ENCODE peak calls at places on chromosomes 3 and 15, in seven cellular contexts. One of them, this sample, is unnamed.

GRCh38 chr15:70099966-70100494 is 2.3 kb upstream of the TLE3 start:
- DNase-seq in CD8-positive, alpha-beta memory T cell: no peak
- DNase-seq in cardiac fibroblast: no peak
- DNase-seq in iris pigment epithelial cell: no peak
- DNase-seq in mucosa of gallbladder: no peak
- DNase-seq in stimulated activated CD4-positive, alpha-beta T cell treated with anti-CD3 and anti-CD28 coated beads, Interleukin-4, amount 100 ng/mL, for 24 hours: no peak
- DNase-seq in AG08396: no peak
- DNase-seq in this sample: no peak

GRCh38 chr15:97026781-97027180 is 696.3 kb downstream of the NR2F2 start:
- DNase-seq in iris pigment epithelial cell: peak
- DNase-seq in CD8-positive, alpha-beta memory T cell: no peak
- DNase-seq in cardiac fibroblast: peak
- DNase-seq in stimulated activated CD4-positive, alpha-beta T cell treated with anti-CD3 and anti-CD28 coated beads, Interleukin-4, amount 100 ng/mL, for 24 hours: no peak
- DNase-seq in mucosa of gallbladder: no peak
- DNase-seq in AG08396: no peak
- DNase-seq in this sample: no peak

GRCh38 chr3:51946796-51947195 is 4.6 kb downstream of the PARP3 start:
- DNase-seq in CD8-positive, alpha-beta memory T cell: no peak
- DNase-seq in mucosa of gallbladder: no peak
- DNase-seq in stimulated activated CD4-positive, alpha-beta T cell treated with anti-CD3 and anti-CD28 coated beads, Interleukin-4, amount 100 ng/mL, for 24 hours: no peak
- DNase-seq in iris pigment epithelial cell: no peak
- DNase-seq in cardiac fibroblast: no peak
- DNase-seq in AG08396: no peak
- DNase-seq in this sample: no peak

GRCh38 chr3:171177056-171177455 is 150.5 kb upstream of the SLC2A2 start:
- DNase-seq in iris pigment epithelial cell: no peak
- DNase-seq in mucosa of gallbladder: no peak
- DNase-seq in AG08396: no peak
- DNase-seq in stimulated activated CD4-positive, alpha-beta T cell treated with anti-CD3 and anti-CD28 coated beads, Interleukin-4, amount 100 ng/mL, for 24 hours: no peak
- DNase-seq in cardiac fibroblast: no peak
- DNase-seq in CD8-positive, alpha-beta memory T cell: no peak
- DNase-seq in this sample: no peak

GRCh38 chr3:29512620-29513019 is 231.7 kb downstream of the RBMS3 start:
- DNase-seq in mucosa of gallbladder: no peak
- DNase-seq in stimulated activated CD4-positive, alpha-beta T cell treated with anti-CD3 and anti-CD28 coated beads, Interleukin-4, amount 100 ng/mL, for 24 hours: no peak
- DNase-seq in cardiac fibroblast: no peak
- DNase-seq in CD8-positive, alpha-beta memory T cell: no peak
- DNase-seq in AG08396: no peak
- DNase-seq in iris pigment epithelial cell: no peak
- DNase-seq in this sample: no peak

GRCh38 chr15:48974865-48975264 is 11.1 kb upstream of the SHC4 start:
- DNase-seq in stimulated activated CD4-positive, alpha-beta T cell treated with anti-CD3 and anti-CD28 coated beads, Interleukin-4, amount 100 ng/mL, for 24 hours: no peak
- DNase-seq in iris pigment epithelial cell: peak
- DNase-seq in CD8-positive, alpha-beta memory T cell: no peak
- DNase-seq in cardiac fibroblast: peak
- DNase-seq in mucosa of gallbladder: no peak
- DNase-seq in AG08396: no peak
- DNase-seq in this sample: no peak

GRCh38 chr15:50506121-50506520 is 40.3 kb downstream of the USP50 start:
- DNase-seq in CD8-positive, alpha-beta memory T cell: no peak
- DNase-seq in AG08396: no peak
- DNase-seq in stimulated activated CD4-positive, alpha-beta T cell treated with anti-CD3 and anti-CD28 coated beads, Interleukin-4, amount 100 ng/mL, for 24 hours: no peak
- DNase-seq in cardiac fibroblast: no peak
- DNase-seq in mucosa of gallbladder: no peak
- DNase-seq in iris pigment epithelial cell: peak
- DNase-seq in this sample: no peak

GRCh38 chr3:3705090-3705775 is 94.0 kb upstream of the LRRN1 start:
- DNase-seq in AG08396: no peak
- DNase-seq in CD8-positive, alpha-beta memory T cell: no peak
- DNase-seq in iris pigment epithelial cell: no peak
- DNase-seq in cardiac fibroblast: no peak
- DNase-seq in stimulated activated CD4-positive, alpha-beta T cell treated with anti-CD3 and anti-CD28 coated beads, Interleukin-4, amount 100 ng/mL, for 24 hours: no peak
- DNase-seq in mucosa of gallbladder: no peak
- DNase-seq in this sample: no peak

GRCh38 chr3:80492162-80492561 is 724.4 kb upstream of the ROBO1 start:
- DNase-seq in mucosa of gallbladder: no peak
- DNase-seq in stimulated activated CD4-positive, alpha-beta T cell treated with anti-CD3 and anti-CD28 coated beads, Interleukin-4, amount 100 ng/mL, for 24 hours: no peak
- DNase-seq in CD8-positive, alpha-beta memory T cell: no peak
- DNase-seq in iris pigment epithelial cell: no peak
- DNase-seq in AG08396: no peak
- DNase-seq in cardiac fibroblast: no peak
- DNase-seq in this sample: no peak

GRCh38 chr15:33621156-33621555 is 310.4 kb downstream of the RYR3 start:
- DNase-seq in mucosa of gallbladder: no peak
- DNase-seq in iris pigment epithelial cell: no peak
- DNase-seq in cardiac fibroblast: peak
- DNase-seq in AG08396: no peak
- DNase-seq in stimulated activated CD4-positive, alpha-beta T cell treated with anti-CD3 and anti-CD28 coated beads, Interleukin-4, amount 100 ng/mL, for 24 hours: no peak
- DNase-seq in CD8-positive, alpha-beta memory T cell: no peak
- DNase-seq in this sample: no peak

GRCh38 chr3:178010306-178010705 is 525.9 kb upstream of the KCNMB2 start:
- DNase-seq in mucosa of gallbladder: no peak
- DNase-seq in CD8-positive, alpha-beta memory T cell: no peak
- DNase-seq in AG08396: no peak
- DNase-seq in stimulated activated CD4-positive, alpha-beta T cell treated with anti-CD3 and anti-CD28 coated beads, Interleukin-4, amount 100 ng/mL, for 24 hours: no peak
- DNase-seq in iris pigment epithelial cell: no peak
- DNase-seq in cardiac fibroblast: no peak
- DNase-seq in this sample: no peak

GRCh38 chr3:41488501-41488900 is 289.2 kb downstream of the CTNNB1 start:
- DNase-seq in CD8-positive, alpha-beta memory T cell: no peak
- DNase-seq in stimulated activated CD4-positive, alpha-beta T cell treated with anti-CD3 and anti-CD28 coated beads, Interleukin-4, amount 100 ng/mL, for 24 hours: no peak
- DNase-seq in AG08396: no peak
- DNase-seq in cardiac fibroblast: no peak
- DNase-seq in mucosa of gallbladder: no peak
- DNase-seq in iris pigment epithelial cell: no peak
- DNase-seq in this sample: no peak

GRCh38 chr3:41362638-41363559 is 163.6 kb downstream of the CTNNB1 start:
- DNase-seq in mucosa of gallbladder: peak
- DNase-seq in AG08396: no peak
- DNase-seq in cardiac fibroblast: peak
- DNase-seq in iris pigment epithelial cell: no peak
- DNase-seq in stimulated activated CD4-positive, alpha-beta T cell treated with anti-CD3 and anti-CD28 coated beads, Interleukin-4, amount 100 ng/mL, for 24 hours: no peak
- DNase-seq in CD8-positive, alpha-beta memory T cell: no peak
- DNase-seq in this sample: no peak

GRCh38 chr15:39564972-39565665 is 15.8 kb upstream of the THBS1 start:
- DNase-seq in AG08396: no peak
- DNase-seq in cardiac fibroblast: no peak
- DNase-seq in iris pigment epithelial cell: no peak
- DNase-seq in stimulated activated CD4-positive, alpha-beta T cell treated with anti-CD3 and anti-CD28 coated beads, Interleukin-4, amount 100 ng/mL, for 24 hours: no peak
- DNase-seq in CD8-positive, alpha-beta memory T cell: no peak
- DNase-seq in mucosa of gallbladder: no peak
- DNase-seq in this sample: no peak

GRCh38 chr15:41495736-41496599 is 2.3 kb downstream of the ITPKA start:
- DNase-seq in iris pigment epithelial cell: no peak
- DNase-seq in AG08396: no peak
- DNase-seq in cardiac fibroblast: no peak
- DNase-seq in mucosa of gallbladder: peak
- DNase-seq in stimulated activated CD4-positive, alpha-beta T cell treated with anti-CD3 and anti-CD28 coated beads, Interleukin-4, amount 100 ng/mL, for 24 hours: no peak
- DNase-seq in CD8-positive, alpha-beta memory T cell: no peak
- DNase-seq in this sample: no peak

GRCh38 chr15:45112592-45113379 is 1.2 kb downstream of the DUOX2 start:
- DNase-seq in mucosa of gallbladder: no peak
- DNase-seq in stimulated activated CD4-positive, alpha-beta T cell treated with anti-CD3 and anti-CD28 coated beads, Interleukin-4, amount 100 ng/mL, for 24 hours: no peak
- DNase-seq in iris pigment epithelial cell: no peak
- DNase-seq in AG08396: no peak
- DNase-seq in CD8-positive, alpha-beta memory T cell: no peak
- DNase-seq in cardiac fibroblast: no peak
- DNase-seq in this sample: no peak

GRCh38 chr3:105938101-105938500 is 69.3 kb upstream of the CBLB start:
- DNase-seq in CD8-positive, alpha-beta memory T cell: no peak
- DNase-seq in AG08396: peak
- DNase-seq in cardiac fibroblast: peak
- DNase-seq in mucosa of gallbladder: no peak
- DNase-seq in iris pigment epithelial cell: peak
- DNase-seq in stimulated activated CD4-positive, alpha-beta T cell treated with anti-CD3 and anti-CD28 coated beads, Interleukin-4, amount 100 ng/mL, for 24 hours: no peak
- DNase-seq in this sample: no peak

GRCh38 chr15:73948396-73948795 is 22.1 kb downstream of the LOXL1 start:
- DNase-seq in AG08396: no peak
- DNase-seq in cardiac fibroblast: no peak
- DNase-seq in mucosa of gallbladder: no peak
- DNase-seq in iris pigment epithelial cell: no peak
- DNase-seq in stimulated activated CD4-positive, alpha-beta T cell treated with anti-CD3 and anti-CD28 coated beads, Interleukin-4, amount 100 ng/mL, for 24 hours: no peak
- DNase-seq in CD8-positive, alpha-beta memory T cell: no peak
- DNase-seq in this sample: no peak

GRCh38 chr3:151434151-151434890 is 26.5 kb downstream of the IGSF10 start:
- DNase-seq in AG08396: peak
- DNase-seq in iris pigment epithelial cell: peak
- DNase-seq in stimulated activated CD4-positive, alpha-beta T cell treated with anti-CD3 and anti-CD28 coated beads, Interleukin-4, amount 100 ng/mL, for 24 hours: no peak
- DNase-seq in CD8-positive, alpha-beta memory T cell: no peak
- DNase-seq in cardiac fibroblast: peak
- DNase-seq in mucosa of gallbladder: no peak
- DNase-seq in this sample: no peak

GRCh38 chr15:51625236-51625635 is 2.7 kb upstream of the DMXL2 start:
- DNase-seq in stimulated activated CD4-positive, alpha-beta T cell treated with anti-CD3 and anti-CD28 coated beads, Interleukin-4, amount 100 ng/mL, for 24 hours: no peak
- DNase-seq in mucosa of gallbladder: no peak
- DNase-seq in iris pigment epithelial cell: no peak
- DNase-seq in AG08396: no peak
- DNase-seq in cardiac fibroblast: no peak
- DNase-seq in CD8-positive, alpha-beta memory T cell: no peak
- DNase-seq in this sample: no peak

GRCh38 chr15:36883705-36884355 is 216.5 kb downstream of the MEIS2 start:
- DNase-seq in cardiac fibroblast: peak
- DNase-seq in mucosa of gallbladder: peak
- DNase-seq in stimulated activated CD4-positive, alpha-beta T cell treated with anti-CD3 and anti-CD28 coated beads, Interleukin-4, amount 100 ng/mL, for 24 hours: peak
- DNase-seq in iris pigment epithelial cell: peak
- DNase-seq in AG08396: peak
- DNase-seq in CD8-positive, alpha-beta memory T cell: peak
- DNase-seq in this sample: peak

GRCh38 chr3:195466251-195466650 is 23.4 kb upstream of the ACAP2 start:
- DNase-seq in iris pigment epithelial cell: no peak
- DNase-seq in AG08396: no peak
- DNase-seq in cardiac fibroblast: no peak
- DNase-seq in mucosa of gallbladder: no peak
- DNase-seq in CD8-positive, alpha-beta memory T cell: no peak
- DNase-seq in stimulated activated CD4-positive, alpha-beta T cell treated with anti-CD3 and anti-CD28 coated beads, Interleukin-4, amount 100 ng/mL, for 24 hours: no peak
- DNase-seq in this sample: no peak

GRCh38 chr3:42839616-42840015 is 30.4 kb downstream of the ACKR2 start:
- DNase-seq in iris pigment epithelial cell: peak
- DNase-seq in stimulated activated CD4-positive, alpha-beta T cell treated with anti-CD3 and anti-CD28 coated beads, Interleukin-4, amount 100 ng/mL, for 24 hours: peak
- DNase-seq in CD8-positive, alpha-beta memory T cell: peak
- DNase-seq in cardiac fibroblast: peak
- DNase-seq in AG08396: peak
- DNase-seq in mucosa of gallbladder: peak
- DNase-seq in this sample: peak

GRCh38 chr15:91214675-91215590 is 114.9 kb downstream of the SV2B start:
- DNase-seq in cardiac fibroblast: no peak
- DNase-seq in AG08396: no peak
- DNase-seq in stimulated activated CD4-positive, alpha-beta T cell treated with anti-CD3 and anti-CD28 coated beads, Interleukin-4, amount 100 ng/mL, for 24 hours: no peak
- DNase-seq in CD8-positive, alpha-beta memory T cell: no peak
- DNase-seq in iris pigment epithelial cell: no peak
- DNase-seq in mucosa of gallbladder: no peak
- DNase-seq in this sample: no peak

GRCh38 chr3:42735609-42736008 is 33.0 kb upstream of the HHATL start:
- DNase-seq in CD8-positive, alpha-beta memory T cell: no peak
- DNase-seq in iris pigment epithelial cell: no peak
- DNase-seq in mucosa of gallbladder: no peak
- DNase-seq in AG08396: no peak
- DNase-seq in cardiac fibroblast: no peak
- DNase-seq in stimulated activated CD4-positive, alpha-beta T cell treated with anti-CD3 and anti-CD28 coated beads, Interleukin-4, amount 100 ng/mL, for 24 hours: no peak
- DNase-seq in this sample: no peak

GRCh38 chr15:96767703-96768434 is 437.4 kb downstream of the NR2F2 start:
- DNase-seq in stimulated activated CD4-positive, alpha-beta T cell treated with anti-CD3 and anti-CD28 coated beads, Interleukin-4, amount 100 ng/mL, for 24 hours: no peak
- DNase-seq in AG08396: no peak
- DNase-seq in iris pigment epithelial cell: no peak
- DNase-seq in mucosa of gallbladder: no peak
- DNase-seq in cardiac fibroblast: peak
- DNase-seq in CD8-positive, alpha-beta memory T cell: no peak
- DNase-seq in this sample: no peak

GRCh38 chr15:64019764-64020163 is 26.5 kb downstream of the DAPK2 start:
- DNase-seq in cardiac fibroblast: no peak
- DNase-seq in CD8-positive, alpha-beta memory T cell: no peak
- DNase-seq in mucosa of gallbladder: peak
- DNase-seq in AG08396: no peak
- DNase-seq in stimulated activated CD4-positive, alpha-beta T cell treated with anti-CD3 and anti-CD28 coated beads, Interleukin-4, amount 100 ng/mL, for 24 hours: no peak
- DNase-seq in iris pigment epithelial cell: no peak
- DNase-seq in this sample: no peak

GRCh38 chr3:61765109-61765876 is 203.9 kb downstream of the PTPRG start:
- DNase-seq in AG08396: no peak
- DNase-seq in cardiac fibroblast: peak
- DNase-seq in CD8-positive, alpha-beta memory T cell: no peak
- DNase-seq in stimulated activated CD4-positive, alpha-beta T cell treated with anti-CD3 and anti-CD28 coated beads, Interleukin-4, amount 100 ng/mL, for 24 hours: no peak
- DNase-seq in mucosa of gallbladder: no peak
- DNase-seq in iris pigment epithelial cell: no peak
- DNase-seq in this sample: no peak

GRCh38 chr3:143443851-143444331 is 324.3 kb downstream of the CHST2 start:
- DNase-seq in stimulated activated CD4-positive, alpha-beta T cell treated with anti-CD3 and anti-CD28 coated beads, Interleukin-4, amount 100 ng/mL, for 24 hours: peak
- DNase-seq in CD8-positive, alpha-beta memory T cell: no peak
- DNase-seq in iris pigment epithelial cell: peak
- DNase-seq in mucosa of gallbladder: peak
- DNase-seq in cardiac fibroblast: peak
- DNase-seq in AG08396: peak
- DNase-seq in this sample: no peak

GRCh38 chr3:190596341-190597285 is 82.7 kb downstream of the IL1RAP start:
- DNase-seq in CD8-positive, alpha-beta memory T cell: no peak
- DNase-seq in cardiac fibroblast: no peak
- DNase-seq in mucosa of gallbladder: no peak
- DNase-seq in iris pigment epithelial cell: no peak
- DNase-seq in AG08396: no peak
- DNase-seq in stimulated activated CD4-positive, alpha-beta T cell treated with anti-CD3 and anti-CD28 coated beads, Interleukin-4, amount 100 ng/mL, for 24 hours: no peak
- DNase-seq in this sample: no peak

GRCh38 chr3:175948041-175948440 is 1088.9 kb downstream of the NAALADL2 start:
- DNase-seq in AG08396: no peak
- DNase-seq in iris pigment epithelial cell: no peak
- DNase-seq in mucosa of gallbladder: no peak
- DNase-seq in stimulated activated CD4-positive, alpha-beta T cell treated with anti-CD3 and anti-CD28 coated beads, Interleukin-4, amount 100 ng/mL, for 24 hours: no peak
- DNase-seq in cardiac fibroblast: no peak
- DNase-seq in CD8-positive, alpha-beta memory T cell: no peak
- DNase-seq in this sample: no peak

GRCh38 chr15:34514251-34514760 is 69.1 kb downstream of the GOLGA8B start:
- DNase-seq in stimulated activated CD4-positive, alpha-beta T cell treated with anti-CD3 and anti-CD28 coated beads, Interleukin-4, amount 100 ng/mL, for 24 hours: no peak
- DNase-seq in CD8-positive, alpha-beta memory T cell: peak
- DNase-seq in iris pigment epithelial cell: peak
- DNase-seq in AG08396: peak
- DNase-seq in cardiac fibroblast: no peak
- DNase-seq in mucosa of gallbladder: no peak
- DNase-seq in this sample: peak

GRCh38 chr15:72423256-72423655 is 25.2 kb downstream of the TMEM202 start:
- DNase-seq in AG08396: no peak
- DNase-seq in iris pigment epithelial cell: no peak
- DNase-seq in mucosa of gallbladder: no peak
- DNase-seq in CD8-positive, alpha-beta memory T cell: no peak
- DNase-seq in stimulated activated CD4-positive, alpha-beta T cell treated with anti-CD3 and anti-CD28 coated beads, Interleukin-4, amount 100 ng/mL, for 24 hours: no peak
- DNase-seq in cardiac fibroblast: no peak
- DNase-seq in this sample: no peak

GRCh38 chr3:111369953-111370352 is 172.0 kb upstream of the CD96 start:
- DNase-seq in iris pigment epithelial cell: no peak
- DNase-seq in AG08396: no peak
- DNase-seq in mucosa of gallbladder: no peak
- DNase-seq in CD8-positive, alpha-beta memory T cell: no peak
- DNase-seq in stimulated activated CD4-positive, alpha-beta T cell treated with anti-CD3 and anti-CD28 coated beads, Interleukin-4, amount 100 ng/mL, for 24 hours: no peak
- DNase-seq in cardiac fibroblast: peak
- DNase-seq in this sample: no peak

This sample was measured in anterior cingulate cortex.